ENCODE peak calls at places on chromosomes 4 and X, in four cellular contexts. T, F, C and M are unnamed samples.
A peak's percentile ranks its signal among the peaks of the same experiment; 100 is the strongest.

GRCh38 chrX:46029777-46030176 is 515.4 kb downstream of the ZNF674 start:
- DNase-seq in T (no peak), F (no peak), C (no peak), M (no peak)

GRCh38 chr4:46392421-46392820 is 2.5 kb upstream of the GABRA2 start:
- DNase-seq in T (no peak), F (no peak), C (no peak), M (no peak)

GRCh38 chr4:6298035-6298434 is 28.4 kb downstream of the WFS1 start:
- DNase-seq in T (no peak), F (no peak), C (no peak), M (no peak)

GRCh38 chr4:40956726-40957255 is 207.0 kb downstream of the NSUN7 start:
- DNase-seq in T (no peak), F (no peak), C (no peak), M (no peak)

GRCh38 chrX:93177930-93178329 is 495.4 kb downstream of the NAP1L3 start:
- DNase-seq in T (no peak), F (no peak), C (no peak), M (no peak)

GRCh38 chrX:21838937-21839333 is 482 bp upstream of the MBTPS2 start:
- DNase-seq in T (no peak), F (no peak), C (no peak), M (no peak)

GRCh38 chr4:115323106-115323684 is 209.8 kb upstream of the NDST4 start:
- DNase-seq in T (no peak), F (no peak), C (no peak), M (no peak)

GRCh38 chrX:25124391-25124790 is 108.6 kb upstream of the ARX start:
- DNase-seq in T (no peak), F (no peak), C (no peak), M (no peak)

GRCh38 chr4:104531390-104531789 is 36.7 kb upstream of the CXXC4 start:
- DNase-seq in T (no peak), F (no peak), C (no peak), M (no peak)

GRCh38 chr4:38279077-38279476 is 318.9 kb downstream of the PTTG2 start:
- DNase-seq in T (no peak), F (no peak), C (no peak), M (no peak)

GRCh38 chr4:153084939-153085630 is 119.2 kb upstream of the TRIM2 start:
- DNase-seq in T (peak; percentile 67), F (peak; percentile 92), C (peak; percentile 87), M (peak; percentile 61)

GRCh38 chrX:46904626-46905025 is 7.6 kb upstream of the JADE3 start:
- DNase-seq in T (no peak), F (no peak), C (no peak), M (no peak)

GRCh38 chr4:2047781-2048581 is 11.1 kb upstream of the NAT8L start:
- DNase-seq in T (no peak), F (no peak), C (peak; percentile 68), M (no peak)

GRCh38 chr4:96312049-96312685 is 472.3 kb downstream of the PDHA2 start:
- DNase-seq in T (no peak), F (no peak), C (no peak), M (no peak)

GRCh38 chr4:122978789-122979188 is 56.4 kb upstream of the NUDT6 start:
- DNase-seq in T (no peak), F (no peak), C (no peak), M (no peak)

GRCh38 chr4:80268936-80269335 is 2.5 kb downstream of the FGF5 start:
- DNase-seq in T (no peak), F (no peak), C (no peak), M (no peak)

GRCh38 chr4:171639540-171639939 is 173.7 kb upstream of the GALNTL6 start:
- DNase-seq in T (no peak), F (no peak), C (no peak), M (no peak)

GRCh38 chrX:10158279-10158939 is 1.6 kb downstream of the CLCN4 start:
- DNase-seq in T (no peak), F (no peak), C (peak; percentile 68), M (peak; percentile 9)

GRCh38 chrX:41808042-41808441 is 84.1 kb downstream of the GPR82 start:
- DNase-seq in T (no peak), F (no peak), C (no peak), M (no peak)

GRCh38 chrX:46704767-46705386 is 54.0 kb downstream of the SLC9A7 start:
- DNase-seq in T (peak; percentile 24), F (no peak), C (no peak), M (no peak)

GRCh38 chr4:112517911-112518310 is 1.9 kb upstream of the NEUROG2 start:
- DNase-seq in T (no peak), F (no peak), C (no peak), M (no peak)

GRCh38 chr4:126851391-126851790 is 781.4 kb upstream of the INTU start:
- DNase-seq in T (no peak), F (no peak), C (no peak), M (no peak)

GRCh38 chr4:109301691-109302365 is 630 bp downstream of the COL25A1 start:
- DNase-seq in T (no peak), F (no peak), C (peak; percentile 46), M (no peak)

GRCh38 chr4:118586357-118586790 is 98.8 kb upstream of the METTL14 start:
- DNase-seq in T (no peak), F (no peak), C (no peak), M (no peak)

GRCh38 chr4:104942990-104943758 is 203.5 kb upstream of the TET2 start:
- DNase-seq in T (no peak), F (peak; percentile 24), C (no peak), M (no peak)

GRCh38 chr4:139910106-139910505 is 243.9 kb downstream of the MAML3 start:
- DNase-seq in T (no peak), F (no peak), C (no peak), M (no peak)

GRCh38 chrX:71532078-71532752 is 689 bp upstream of the OGT start:
- DNase-seq in T (peak; percentile 35), F (peak; percentile 64), C (no peak), M (peak; percentile 5)

GRCh38 chr4:95155759-95156451 is 392.9 kb downstream of the UNC5C start:
- DNase-seq in T (peak; percentile 35), F (no peak), C (no peak), M (no peak)

GRCh38 chr4:2082118-2082517 is 23.0 kb downstream of the NAT8L start:
- DNase-seq in T (no peak), F (no peak), C (no peak), M (no peak)

GRCh38 chr4:180665994-180666818 is 1577.0 kb upstream of the TENM3 start:
- DNase-seq in T (peak; percentile 6), F (no peak), C (no peak), M (no peak)

GRCh38 chr4:127783026-127783769 is 1.1 kb downstream of the HSPA4L start:
- DNase-seq in T (peak; percentile 54), F (no peak), C (peak; percentile 82), M (peak; percentile 69)

GRCh38 chrX:69906447-69906846 is 143.3 kb downstream of the AWAT2 start:
- DNase-seq in T (no peak), F (no peak), C (no peak), M (no peak)

GRCh38 chrX:80808854-80809493 is 703 bp downstream of the BRWD3 start:
- DNase-seq in T (no peak), F (peak; percentile 31), C (no peak), M (peak; percentile 5)

GRCh38 chr4:11765849-11766453 is 337.3 kb upstream of the HS3ST1 start:
- DNase-seq in T (peak; percentile 9), F (no peak), C (no peak), M (peak; percentile 23)

GRCh38 chr4:17812801-17813200 is 2.0 kb downstream of the NCAPG start:
- DNase-seq in T (no peak), F (no peak), C (no peak), M (no peak)

GRCh38 chr4:17811078-17811603 is 362 bp downstream of the NCAPG start:
- DNase-seq in T (peak; percentile 11), F (no peak), C (no peak), M (peak; percentile 27)

GRCh38 chr4:17814140-17814539 is 3.4 kb downstream of the NCAPG start:
- DNase-seq in T (peak; percentile 48), F (no peak), C (no peak), M (no peak)

GRCh38 chr4:17810260-17811077 is at the start of the genes DCAF16 and NCAPG:
- DNase-seq in T (peak; percentile 99), F (peak; percentile 99), C (peak; percentile 100), M (peak; percentile 96)

GRCh38 chr4:17812125-17812524 is 1.3 kb downstream of the NCAPG start:
- DNase-seq in T (no peak), F (no peak), C (no peak), M (no peak)
- H3K4me3 ChIP-seq in T (peak overlapping the region; percentile 90), F (no peak overlapping the region), C (no peak overlapping the region), M (peak overlapping the region; percentile 94)

GRCh38 chr4:150582101-150582565 is at the start of gene MAB21L2:
- DNase-seq in T (no peak), F (no peak), C (no peak), M (peak; percentile 5)
- H3K4me3 ChIP-seq in T (peak within 1 kb of the TSS; percentile 75), F (no peak within 1 kb of the TSS), C (no peak within 1 kb of the TSS), M (peak within 1 kb of the TSS; percentile 55)

GRCh38 chr4:107825072-107825789 is 499 bp downstream of the SGMS2 start:
- DNase-seq in T (peak; percentile 29), F (no peak), C (peak; percentile 80), M (peak; percentile 65)

GRCh38 chr4:107826427-107826980 is 1.8 kb downstream of the SGMS2 start:
- DNase-seq in T (no peak), F (no peak), C (no peak), M (no peak)

GRCh38 chr4:107828315-107828714 is 3.6 kb downstream of the SGMS2 start:
- DNase-seq in T (no peak), F (no peak), C (no peak), M (no peak)

GRCh38 chr4:107823870-107824366 is 814 bp upstream of the SGMS2 start:
- DNase-seq in T (no peak), F (no peak), C (no peak), M (no peak)

DNA sequence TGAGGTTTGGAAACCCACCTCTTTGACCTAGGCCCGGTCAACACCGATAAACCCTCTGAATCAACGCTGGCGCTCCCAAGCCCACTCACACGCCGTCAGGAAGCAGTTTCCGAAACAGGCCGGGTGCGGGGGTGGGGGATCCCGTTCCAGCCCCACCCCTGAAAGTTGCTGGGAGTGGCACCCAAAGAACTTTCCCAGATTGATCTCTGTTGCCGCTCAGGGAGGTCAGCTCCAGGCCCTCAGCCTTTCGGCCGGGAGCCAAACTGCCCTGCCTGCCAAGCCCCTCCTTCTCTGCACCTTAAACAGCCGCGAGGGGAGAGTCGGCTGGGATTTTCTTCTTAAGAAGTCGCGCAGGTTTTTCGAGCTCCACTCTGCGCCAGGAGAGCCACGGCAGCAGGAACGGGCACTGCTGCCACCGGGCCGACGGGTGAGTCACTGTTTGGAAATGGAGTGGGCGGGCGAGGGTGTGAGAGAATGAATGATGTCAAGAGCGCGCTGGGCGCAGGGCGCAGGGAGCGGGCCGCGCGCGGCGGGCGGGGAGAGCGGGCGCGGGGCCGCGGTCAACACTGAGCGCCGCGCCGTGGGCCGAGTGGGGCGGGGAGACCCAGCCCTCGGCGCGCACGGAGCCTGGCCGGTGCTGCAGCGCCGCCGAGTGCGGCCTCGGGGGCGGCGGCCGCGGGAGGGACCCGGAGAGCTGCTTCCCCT is at the start of gene SGMS2:
- DNase-seq in T (peak; percentile 86), F (peak; percentile 7), C (peak; percentile 92), M (peak; percentile 94)
- H3K4me3 ChIP-seq in T (peak within 1 kb of the TSS; percentile 79), F (no peak within 1 kb of the TSS), C (peak within 1 kb of the TSS; percentile 61), M (peak within 1 kb of the TSS; percentile 77)

DNA sequence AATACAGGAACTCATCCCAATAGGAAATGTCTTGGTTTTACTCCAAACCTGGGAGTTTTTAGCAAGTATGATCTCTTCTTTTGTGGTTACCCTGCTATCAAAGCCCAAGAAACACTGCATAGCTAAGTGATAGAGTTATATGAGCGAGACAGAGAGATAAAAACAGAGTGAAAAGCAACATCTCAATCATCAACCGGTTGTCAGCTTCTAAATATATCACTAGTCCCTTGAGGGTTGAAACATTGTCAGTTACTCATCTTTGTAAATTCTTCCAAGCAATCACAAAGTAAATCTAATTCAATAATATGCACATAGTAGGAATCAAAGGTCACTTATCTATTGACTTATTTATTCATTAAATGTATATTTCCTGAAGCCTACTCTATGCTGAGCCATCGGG is 483.9 kb downstream of the IDS start:
- DNase-seq in T (peak; percentile 4), F (no peak), C (no peak), M (no peak)
- H3K4me3 ChIP-seq in T (no peak overlapping the region), F (no peak overlapping the region), C (no peak overlapping the region), M (no peak overlapping the region)